ENCODE peak calls at places on chromosomes 7 and 10, in five cellular contexts. One of them, this sample, is unnamed.
A peak's percentile ranks its signal among the peaks of the same experiment; 100 is the strongest.

GRCh38 chr7:148535227-148535626 is 55.3 kb upstream of the C7orf33 start:
- DNase-seq in epithelial cell of esophagus: peak; percentile 47
- DNase-seq in NCI-H1092: no peak
- DNase-seq in foreskin fibroblast: no peak
- DNase-seq in GM12865: peak; percentile 34
- DNase-seq in this sample: peak; percentile 60

GRCh38 chr7:134557391-134557790 is 8.5 kb downstream of the AKR1B15 start:
- DNase-seq in epithelial cell of esophagus: no peak
- DNase-seq in NCI-H1092: no peak
- DNase-seq in foreskin fibroblast: no peak
- DNase-seq in GM12865: no peak
- DNase-seq in this sample: no peak

GRCh38 chr7:10075866-10076265 is 897.8 kb upstream of the PHF14 start:
- DNase-seq in epithelial cell of esophagus: no peak
- DNase-seq in NCI-H1092: no peak
- DNase-seq in foreskin fibroblast: no peak
- DNase-seq in GM12865: no peak
- DNase-seq in this sample: no peak

GRCh38 chr10:78199019-78199418 is 165.4 kb downstream of the RPS24 start:
- DNase-seq in epithelial cell of esophagus: no peak
- DNase-seq in NCI-H1092: no peak
- DNase-seq in foreskin fibroblast: no peak
- DNase-seq in GM12865: no peak
- DNase-seq in this sample: no peak

GRCh38 chr7:31948041-31948440 is 122.2 kb downstream of the PDE1C start:
- DNase-seq in epithelial cell of esophagus: peak; percentile 86
- DNase-seq in NCI-H1092: no peak
- DNase-seq in foreskin fibroblast: peak; percentile 52
- DNase-seq in GM12865: peak; percentile 16
- DNase-seq in this sample: peak; percentile 93

GRCh38 chr10:95445837-95446347 is 115.3 kb downstream of the SORBS1 start:
- DNase-seq in epithelial cell of esophagus: peak; percentile 78
- DNase-seq in NCI-H1092: peak; percentile 36
- DNase-seq in foreskin fibroblast: peak; percentile 83
- DNase-seq in GM12865: peak; percentile 81
- DNase-seq in this sample: peak; percentile 69

GRCh38 chr7:105024734-105025133 is 10.7 kb downstream of the KMT2E start:
- DNase-seq in epithelial cell of esophagus: peak; percentile 59
- DNase-seq in NCI-H1092: no peak
- DNase-seq in foreskin fibroblast: peak; percentile 67
- DNase-seq in GM12865: no peak
- DNase-seq in this sample: no peak

GRCh38 chr7:88357794-88358533 is 51.3 kb upstream of the STEAP4 start:
- DNase-seq in epithelial cell of esophagus: peak; percentile 51
- DNase-seq in NCI-H1092: no peak
- DNase-seq in foreskin fibroblast: peak; percentile 45
- DNase-seq in GM12865: peak; percentile 39
- DNase-seq in this sample: peak; percentile 36

GRCh38 chr10:116000151-116000550 is 272.9 kb downstream of the GFRA1 start:
- DNase-seq in epithelial cell of esophagus: no peak
- DNase-seq in NCI-H1092: no peak
- DNase-seq in foreskin fibroblast: no peak
- DNase-seq in GM12865: no peak
- DNase-seq in this sample: no peak

GRCh38 chr7:3207387-3207786 is 93.7 kb upstream of the SDK1 start:
- DNase-seq in epithelial cell of esophagus: no peak
- DNase-seq in NCI-H1092: no peak
- DNase-seq in foreskin fibroblast: no peak
- DNase-seq in GM12865: no peak
- DNase-seq in this sample: no peak

GRCh38 chr10:116113721-116114501 is 159.1 kb downstream of the GFRA1 start:
- DNase-seq in epithelial cell of esophagus: peak; percentile 4
- DNase-seq in NCI-H1092: no peak
- DNase-seq in foreskin fibroblast: peak; percentile 32
- DNase-seq in GM12865: no peak
- DNase-seq in this sample: peak; percentile 37

GRCh38 chr10:44911081-44911540 is at the start of gene TMEM72:
- DNase-seq in epithelial cell of esophagus: no peak
- DNase-seq in NCI-H1092: no peak
- DNase-seq in foreskin fibroblast: no peak
- DNase-seq in GM12865: no peak
- DNase-seq in this sample: no peak

GRCh38 chr10:31522820-31523219 is 203.8 kb downstream of the ZEB1 start:
- DNase-seq in epithelial cell of esophagus: no peak
- DNase-seq in NCI-H1092: no peak
- DNase-seq in foreskin fibroblast: no peak
- DNase-seq in GM12865: no peak
- DNase-seq in this sample: no peak

GRCh38 chr7:38539477-38540081 is 91.6 kb downstream of the AMPH start:
- DNase-seq in epithelial cell of esophagus: no peak
- DNase-seq in NCI-H1092: no peak
- DNase-seq in foreskin fibroblast: no peak
- DNase-seq in GM12865: no peak
- DNase-seq in this sample: no peak

GRCh38 chr7:69670701-69671100 is 72.4 kb downstream of the AUTS2 start:
- DNase-seq in epithelial cell of esophagus: no peak
- DNase-seq in NCI-H1092: no peak
- DNase-seq in foreskin fibroblast: no peak
- DNase-seq in GM12865: no peak
- DNase-seq in this sample: no peak

GRCh38 chr7:41425926-41426325 is 277.0 kb downstream of the INHBA start:
- DNase-seq in epithelial cell of esophagus: peak; percentile 92
- DNase-seq in NCI-H1092: no peak
- DNase-seq in foreskin fibroblast: peak; percentile 83
- DNase-seq in GM12865: no peak
- DNase-seq in this sample: peak; percentile 84

GRCh38 chr7:158782638-158783490 is 46.4 kb downstream of the ESYT2 start:
- DNase-seq in epithelial cell of esophagus: peak; percentile 44
- DNase-seq in NCI-H1092: no peak
- DNase-seq in foreskin fibroblast: peak; percentile 61
- DNase-seq in GM12865: no peak
- DNase-seq in this sample: no peak

GRCh38 chr10:2978111-2978510 is 89.2 kb upstream of the PFKP start:
- DNase-seq in epithelial cell of esophagus: peak; percentile 72
- DNase-seq in NCI-H1092: peak; percentile 73
- DNase-seq in foreskin fibroblast: peak; percentile 41
- DNase-seq in GM12865: peak; percentile 39
- DNase-seq in this sample: peak; percentile 50

This sample was measured in mammary epithelial cell.